ENCODE peak calls at places on chromosomes 4 and X, in four cellular contexts. C, R, D and G are unnamed samples.

GRCh38 chr4:26175016-26175786 is 145.6 kb upstream of the RBPJ start:
- DNase-seq in C (no peak), R (no peak), D (no peak), G (no peak)

GRCh38 chr4:39032218-39033085 is at the start of gene TMEM156:
- DNase-seq in C (no peak), R (no peak), D (no peak), G (no peak)

GRCh38 chr4:40180356-40180755 is 16.5 kb upstream of the RHOH start:
- DNase-seq in C (no peak), R (no peak), D (no peak), G (no peak)

GRCh38 chr4:176277162-176277904 is 8.3 kb upstream of the ASB5 start:
- DNase-seq in C (peak), R (peak), D (no peak), G (peak)

GRCh38 chr4:174591243-174592021 is 69.1 kb upstream of the HPGD start:
- DNase-seq in C (no peak), R (no peak), D (no peak), G (no peak)

GRCh38 chrX:51456814-51457213 is 39.6 kb downstream of the NUDT11 start:
- DNase-seq in C (no peak), R (no peak), D (no peak), G (no peak)

GRCh38 chr4:118280501-118281218 is 72.1 kb downstream of the PRSS12 start:
- DNase-seq in C (peak), R (peak), D (peak), G (peak)

GRCh38 chr4:31283689-31284088 is 563.5 kb downstream of the PCDH7 start:
- DNase-seq in C (no peak), R (peak), D (no peak), G (no peak)

GRCh38 chr4:127632420-127633403 is at the start of gene INTU:
- DNase-seq in C (peak), R (peak), D (peak), G (peak)

GRCh38 chr4:53377319-53378170 is at the start of gene FIP1L1:
- DNase-seq in C (peak), R (peak), D (peak), G (peak)

GRCh38 chrX:12013220-12013619 is 125.1 kb upstream of the FRMPD4 start:
- DNase-seq in C (no peak), R (no peak), D (no peak), G (peak)

GRCh38 chr4:4681651-4682050 is 139.8 kb upstream of the STX18 start:
- DNase-seq in C (no peak), R (no peak), D (no peak), G (no peak)

GRCh38 chr4:184472540-184473264 is 1.6 kb downstream of the IRF2 start:
- DNase-seq in C (peak), R (peak), D (peak), G (peak)

GRCh38 chr4:173990879-173991231 is 292.6 kb downstream of the FBXO8 start:
- DNase-seq in C (no peak), R (no peak), D (no peak), G (no peak)

GRCh38 chrX:111095974-111096870 is at the start of gene PAK3:
- DNase-seq in C (peak), R (peak), D (peak), G (peak)